ENCODE peak calls at places on chromosomes 13 and 19, in six cellular contexts. J, B, P, K, C and W are unnamed samples.

GRCh38 chr13:20798027-20798426 is 24.3 kb upstream of the EEF1AKMT1 start:
- DNase-seq in J (no peak), B (no peak), P (no peak), K (no peak), C (no peak), W (no peak)

GRCh38 chr13:60267498-60268202 is 103.9 kb upstream of the DIAPH3 start:
- DNase-seq in J (no peak), B (no peak), P (no peak), K (no peak), C (no peak), W (peak)

GRCh38 chr13:102195566-102196462 is 206.0 kb downstream of the FGF14 start:
- DNase-seq in J (no peak), B (no peak), P (no peak), K (no peak), C (no peak), W (no peak)

GRCh38 chr19:19530423-19530804 is 1.7 kb downstream of the YJEFN3 start:
- DNase-seq in J (no peak), B (no peak), P (no peak), K (no peak), C (no peak), W (no peak)

GRCh38 chr19:35462476-35462953 is 14.5 kb downstream of the FFAR2 start:
- DNase-seq in J (no peak), B (no peak), P (peak), K (no peak), C (no peak), W (no peak)

GRCh38 chr19:29505034-29505824 is 20.6 kb upstream of the VSTM2B start:
- DNase-seq in J (no peak), B (no peak), P (no peak), K (no peak), C (no peak), W (no peak)

GRCh38 chr19:51687791-51688664 is 5.1 kb upstream of the SPACA6 start:
- DNase-seq in J (no peak), B (no peak), P (no peak), K (no peak), C (no peak), W (peak)

GRCh38 chr19:35293733-35294309 is 1.9 kb downstream of the MAG start:
- DNase-seq in J (no peak), B (no peak), P (no peak), K (no peak), C (no peak), W (peak)

GRCh38 chr19:13169769-13170168 is 19.6 kb downstream of the IER2 start:
- DNase-seq in J (no peak), B (peak), P (no peak), K (no peak), C (no peak), W (peak)

GRCh38 chr13:91572439-91572838 is 174.0 kb downstream of the GPC5 start:
- DNase-seq in J (no peak), B (no peak), P (no peak), K (no peak), C (no peak), W (no peak)

GRCh38 chr19:3027981-3028304 is 1.1 kb downstream of the TLE2 start:
- DNase-seq in J (no peak), B (no peak), P (no peak), K (no peak), C (no peak), W (no peak)

GRCh38 chr13:48600374-48601364 is 53.1 kb upstream of the CYSLTR2 start:
- DNase-seq in J (no peak), B (no peak), P (no peak), K (peak), C (no peak), W (no peak)

GRCh38 chr19:36113895-36114762 is 546 bp downstream of the POLR2I start:
- DNase-seq in J (no peak), B (no peak), P (no peak), K (no peak), C (no peak), W (peak)

GRCh38 chr13:109782066-109782822 is 4.1 kb downstream of the IRS2 start:
- DNase-seq in J (no peak), B (no peak), P (no peak), K (no peak), C (no peak), W (no peak)

GRCh38 chr13:65540064-65540635 is 1690.0 kb downstream of the PCDH9 start:
- DNase-seq in J (no peak), B (no peak), P (no peak), K (no peak), C (no peak), W (no peak)

GRCh38 chr13:93776936-93777335 is 550.3 kb downstream of the GPC6 start:
- DNase-seq in J (no peak), B (no peak), P (no peak), K (no peak), C (no peak), W (no peak)

GRCh38 chr19:14107581-14108461 is 9.7 kb downstream of the PRKACA start:
- DNase-seq in J (no peak), B (no peak), P (no peak), K (no peak), C (no peak), W (no peak)

GRCh38 chr19:801030-801860 is 4.0 kb downstream of the PTBP1 start:
- DNase-seq in J (no peak), B (no peak), P (no peak), K (no peak), C (no peak), W (no peak)

GRCh38 chr19:37470216-37470615 is 1.1 kb downstream of the ZNF570 start:
- DNase-seq in J (no peak), B (no peak), P (no peak), K (no peak), C (no peak), W (no peak)

GRCh38 chr19:13441810-13442512 is 64.3 kb downstream of the CACNA1A start:
- DNase-seq in J (no peak), B (no peak), P (no peak), K (peak), C (no peak), W (peak)

GRCh38 chr13:30871713-30872029 is 34.4 kb upstream of the MEDAG start:
- DNase-seq in J (no peak), B (no peak), P (no peak), K (no peak), C (no peak), W (no peak)

GRCh38 chr13:95656386-95657015 is 12.0 kb upstream of the DZIP1 start:
- DNase-seq in J (no peak), B (no peak), P (no peak), K (no peak), C (no peak), W (no peak)

GRCh38 chr13:46286972-46287371 is 75.2 kb downstream of the LRRC63 start:
- DNase-seq in J (no peak), B (no peak), P (no peak), K (no peak), C (no peak), W (no peak)

GRCh38 chr13:79749985-79750551 is 269.1 kb downstream of the NDFIP2 start:
- DNase-seq in J (no peak), B (no peak), P (no peak), K (no peak), C (no peak), W (no peak)

GRCh38 chr13:62014299-62014698 is 598.6 kb upstream of the PCDH20 start:
- DNase-seq in J (peak), B (peak), P (no peak), K (peak), C (no peak), W (no peak)

GRCh38 chr13:60642552-60642951 is 245.5 kb downstream of the TDRD3 start:
- DNase-seq in J (no peak), B (no peak), P (no peak), K (no peak), C (no peak), W (no peak)

GRCh38 chr13:110921695-110922094 is 6.8 kb upstream of the ANKRD10 start:
- DNase-seq in J (no peak), B (no peak), P (no peak), K (no peak), C (no peak), W (no peak)

GRCh38 chr19:39871886-39872866 is 26.0 kb upstream of the FBL start:
- DNase-seq in J (no peak), B (no peak), P (no peak), K (no peak), C (no peak), W (no peak)

GRCh38 chr13:35649162-35649561 is 172.7 kb upstream of the MAB21L1 start:
- DNase-seq in J (no peak), B (no peak), P (no peak), K (no peak), C (no peak), W (no peak)

GRCh38 chr13:18212873-18213272 is 968.8 kb downstream of the TUBA3C start:
- DNase-seq in J (no peak), B (no peak), P (no peak), K (peak), C (no peak), W (no peak)

DNA sequence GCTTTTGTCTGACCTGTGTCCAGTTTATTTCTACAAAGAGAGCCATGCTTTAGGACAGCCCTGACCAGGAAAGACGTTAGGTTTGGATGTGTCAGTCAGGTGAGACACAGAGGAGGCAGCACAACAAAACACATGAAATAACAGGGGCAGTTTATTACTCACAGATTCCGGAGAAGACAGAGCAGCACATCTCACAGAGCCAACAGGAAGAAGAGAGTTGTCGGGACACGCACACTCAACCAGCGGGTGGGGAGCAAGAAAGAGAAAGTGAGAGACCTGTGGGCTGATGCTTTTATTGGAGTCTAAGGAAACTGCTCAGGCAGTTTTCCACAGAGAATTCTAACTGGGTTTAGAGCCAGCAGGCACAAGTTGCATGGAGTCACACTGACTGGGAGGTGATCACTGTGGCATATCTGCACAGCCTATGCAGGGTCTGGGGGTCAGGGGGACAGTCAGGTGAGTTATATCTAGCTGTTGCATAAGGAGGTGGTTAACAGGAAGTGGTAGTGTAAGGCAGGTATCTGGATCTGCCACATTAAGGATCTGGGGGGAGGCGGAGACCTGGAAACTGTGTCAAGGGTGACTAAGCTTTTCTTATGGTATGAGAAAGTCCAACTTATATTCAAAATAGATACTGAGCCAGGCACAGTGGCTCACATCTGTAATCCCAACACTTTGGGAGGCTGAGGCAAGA is 24.1 kb upstream of the CEACAM20 start:
- DNase-seq in J (no peak), B (no peak), P (no peak), K (no peak), C (no peak), W (peak)
- TF ChIP-seq SIN3A in J (no peak), B (no peak), P (no peak), K (no peak), C (no peak), W (no peak)

DNA sequence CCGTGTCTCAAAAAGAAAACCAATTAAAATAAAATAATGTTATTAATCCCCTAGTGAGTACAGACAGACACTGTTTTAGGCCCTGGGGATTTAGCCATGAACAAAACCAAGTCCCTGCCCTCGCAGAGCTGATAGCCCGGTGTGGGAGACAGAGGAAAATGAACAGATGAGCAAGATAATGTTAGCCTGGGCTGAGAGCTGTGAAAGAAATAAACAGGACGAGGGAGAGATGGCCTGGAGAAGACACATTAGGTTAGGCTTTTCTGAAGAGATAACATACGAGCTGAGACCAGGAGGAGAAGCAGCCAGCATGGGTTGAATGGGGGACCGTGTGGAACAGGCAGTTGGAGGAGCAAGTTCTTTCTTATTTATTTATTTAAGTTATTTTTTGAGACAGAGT is 9.0 kb downstream of the RELB start:
- DNase-seq in J (no peak), B (no peak), P (no peak), K (no peak), C (no peak), W (peak)
- TF ChIP-seq SIN3A in J (no peak), B (no peak), P (no peak), K (no peak), C (no peak), W (no peak)

GRCh38 chr13:113591750-113592149 is 7.2 kb downstream of the TFDP1 start:
- DNase-seq in J (no peak), B (no peak), P (no peak), K (no peak), C (no peak), W (no peak)
- TF ChIP-seq SIN3A in J (no peak), B (no peak), P (no peak), K (no peak), C (no peak), W (no peak)

DNA sequence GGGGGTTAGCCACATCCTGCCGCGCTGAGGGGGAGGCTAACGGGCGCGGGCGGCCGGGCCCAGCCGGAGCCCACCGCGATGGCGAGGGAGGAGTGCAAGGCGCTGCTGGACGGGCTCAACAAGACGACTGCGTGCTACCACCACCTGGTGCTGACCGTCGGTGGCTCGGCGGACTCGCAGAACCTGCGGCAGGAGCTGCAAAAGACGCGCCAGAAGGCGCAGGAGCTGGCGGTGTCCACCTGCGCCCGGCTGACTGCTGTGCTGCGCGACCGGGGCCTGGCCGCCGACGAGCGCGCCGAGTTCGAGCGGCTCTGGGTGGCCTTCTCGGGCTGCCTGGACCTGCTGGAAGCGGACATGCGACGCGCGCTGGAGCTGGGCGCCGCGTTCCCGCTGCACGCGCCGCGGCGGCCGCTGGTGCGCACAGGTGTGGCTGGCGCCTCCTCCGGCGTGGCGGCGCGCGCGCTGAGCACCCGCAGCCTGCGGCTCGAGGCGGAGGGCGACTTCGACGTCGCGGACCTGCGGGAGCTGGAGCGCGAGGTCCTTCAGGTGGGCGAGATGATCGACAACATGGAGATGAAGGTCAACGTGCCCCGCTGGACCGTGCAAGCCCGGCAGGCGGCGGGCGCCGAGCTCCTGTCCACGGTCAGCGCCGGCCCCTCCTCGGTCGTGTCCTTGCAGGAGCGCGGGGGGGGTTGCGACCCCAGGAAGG is 692 bp downstream of the RGS9BP start:
- DNase-seq in J (no peak), B (no peak), P (no peak), K (no peak), C (no peak), W (no peak)
- TF ChIP-seq SIN3A in J (no peak), B (no peak), P (no peak), K (no peak), C (no peak), W (no peak)

GRCh38 chr19:1868971-1869370 is 5.6 kb upstream of the KLF16 start:
- DNase-seq in J (no peak), B (no peak), P (no peak), K (no peak), C (no peak), W (peak)

GRCh38 chr19:1864480-1865171 is 1.2 kb upstream of the KLF16 start:
- DNase-seq in J (no peak), B (no peak), P (no peak), K (peak), C (no peak), W (peak)

GRCh38 chr19:1867359-1867724 is 4.0 kb upstream of the KLF16 start:
- DNase-seq in J (no peak), B (no peak), P (no peak), K (no peak), C (no peak), W (no peak)

GRCh38 chr19:1865172-1866010 is 2.0 kb upstream of the KLF16 start:
- DNase-seq in J (no peak), B (no peak), P (no peak), K (no peak), C (no peak), W (no peak)

GRCh38 chr19:1866693-1867358 is 3.4 kb upstream of the KLF16 start:
- DNase-seq in J (no peak), B (no peak), P (no peak), K (no peak), C (no peak), W (no peak)
- TF ChIP-seq SIN3A in J (no peak), B (no peak), P (no peak), K (no peak), C (no peak), W (no peak)

DNA sequence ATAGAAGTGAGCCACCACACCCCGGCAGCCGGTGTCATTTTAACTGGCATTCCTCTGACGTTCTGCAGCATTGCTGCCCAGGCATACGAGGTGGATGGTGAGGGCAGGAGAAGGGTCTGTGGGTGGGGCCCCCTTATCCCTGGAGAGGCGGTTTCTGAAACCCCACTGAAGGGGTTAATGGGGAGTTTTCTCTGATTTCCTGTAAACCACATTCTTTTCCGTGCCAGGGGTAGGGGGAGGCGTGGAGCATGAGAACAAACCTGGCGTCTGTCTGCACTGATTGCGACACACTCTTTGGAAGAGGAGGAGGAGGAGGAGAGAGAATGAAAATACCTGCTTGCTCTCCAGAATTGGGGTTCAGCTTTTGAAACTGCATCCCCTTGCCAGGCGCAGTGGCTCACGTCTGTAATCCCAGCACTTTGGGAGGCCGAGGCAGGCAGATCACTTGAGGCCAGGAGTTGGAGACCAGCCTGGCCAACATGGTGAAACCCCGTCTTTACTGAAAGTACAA is 2.7 kb upstream of the C3 start:
- DNase-seq in J (no peak), B (no peak), P (no peak), K (peak), C (no peak), W (no peak)
- TF ChIP-seq SIN3A in J (no peak), B (no peak), P (no peak), K (peak), C (no peak), W (no peak)

DNA sequence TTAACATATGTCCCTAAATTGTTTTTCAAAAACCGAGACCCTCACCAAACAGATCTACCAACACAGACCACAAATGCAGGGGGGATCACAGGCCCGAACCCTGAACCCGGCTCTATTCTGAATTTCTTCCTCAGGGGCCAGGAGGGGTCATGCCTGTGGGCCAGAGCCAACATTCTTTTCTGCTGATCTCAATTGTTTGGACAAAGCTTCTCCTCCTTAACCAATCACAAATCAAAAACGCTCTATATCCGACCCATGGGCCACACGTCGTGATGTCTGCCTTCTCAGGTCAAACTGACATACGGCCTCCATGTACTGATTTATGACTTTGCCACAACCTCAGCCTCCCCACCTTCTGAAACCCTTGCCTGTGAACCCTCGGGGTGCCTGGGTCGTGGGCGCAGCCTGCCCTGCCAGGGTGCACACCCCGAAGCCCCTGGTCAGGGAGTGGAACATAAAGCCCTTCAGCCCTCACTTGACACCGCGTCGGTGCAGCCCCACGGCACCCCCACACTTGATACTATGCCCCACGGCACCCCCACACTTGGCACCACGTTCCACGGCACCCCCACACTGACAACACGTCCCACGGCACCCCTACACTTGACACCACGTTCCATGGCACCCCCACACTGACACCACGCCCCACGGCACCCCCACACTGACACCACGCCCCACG is 58.4 kb upstream of the C13orf46 start:
- DNase-seq in J (no peak), B (no peak), P (no peak), K (peak), C (no peak), W (no peak)
- TF ChIP-seq SIN3A in J (no peak), B (no peak), P (no peak), K (no peak), C (no peak), W (no peak)

GRCh38 chr13:50131998-50132936 is 117.0 kb downstream of the KCNRG start:
- DNase-seq in J (no peak), B (no peak), P (no peak), K (no peak), C (no peak), W (no peak)
- TF ChIP-seq SIN3A in J (no peak), B (no peak), P (no peak), K (no peak), C (no peak), W (no peak)

GRCh38 chr13:44921931-44922758 is 67.1 kb downstream of the NUFIP1 start:
- DNase-seq in J (peak), B (peak), P (no peak), K (peak), C (no peak), W (no peak)
- TF ChIP-seq SIN3A in J (no peak), B (no peak), P (no peak), K (no peak), C (no peak), W (no peak)